ENCODE peak calls at places on chromosome 3, in five cellular contexts. N, E, R, G and X are unnamed samples.

GRCh38 chr3:151838574-151839312 is 24.8 kb downstream of the AADAC start:
- DNase-seq in E (peak), R (peak), G (peak), N (peak), X (no peak)

GRCh38 chr3:107966261-107966660 is 124.6 kb downstream of the CD47 start:
- DNase-seq in E (no peak), R (no peak), G (no peak), N (no peak), X (no peak)

GRCh38 chr3:58628823-58629562 is 37.6 kb downstream of the FAM3D start:
- DNase-seq in R (no peak), E (peak), N (no peak), G (no peak), X (no peak)

GRCh38 chr3:186108106-186108940 is 566 bp downstream of the ETV5 start:
- DNase-seq in R (no peak), G (peak), E (peak), N (peak), X (no peak)

GRCh38 chr3:61637088-61638051 is 76.0 kb downstream of the PTPRG start:
- DNase-seq in R (peak), E (no peak), G (no peak), N (no peak), X (peak)

GRCh38 chr3:128760027-128760426 is 34.0 kb downstream of the RAB7A start:
- DNase-seq in G (no peak), N (no peak), R (no peak), E (no peak), X (no peak)

GRCh38 chr3:184591789-184592188 is 30.2 kb downstream of the EPHB3 start:
- DNase-seq in G (no peak), R (no peak), N (no peak), E (no peak), X (no peak)

GRCh38 chr3:148729656-148730055 is 32.0 kb downstream of the AGTR1 start:
- DNase-seq in R (no peak), G (no peak), N (no peak), E (no peak), X (no peak)

GRCh38 chr3:122773856-122774535 is 19.6 kb downstream of the HSPBAP1 start:
- DNase-seq in N (no peak), R (peak), G (no peak), E (no peak), X (no peak)

GRCh38 chr3:108486272-108486787 is 24.1 kb downstream of the MYH15 start:
- DNase-seq in E (no peak), R (no peak), G (no peak), N (no peak), X (no peak)

GRCh38 chr3:65004316-65004715 is 316.5 kb upstream of the ADAMTS9 start:
- DNase-seq in G (no peak), E (no peak), R (no peak), N (no peak), X (no peak)

GRCh38 chr3:51304230-51304629 is 80.9 kb upstream of the MANF start:
- DNase-seq in E (no peak), R (no peak), G (peak), N (no peak), X (no peak)

GRCh38 chr3:138361561-138361971 is 13.2 kb downstream of the MRAS start:
- DNase-seq in N (no peak), G (no peak), E (no peak), R (no peak), X (no peak)

GRCh38 chr3:4977889-4978258 is 1.4 kb upstream of the BHLHE40 start:
- DNase-seq in E (no peak), N (no peak), R (no peak), G (no peak), X (no peak)

GRCh38 chr3:129623447-129624118 is 17.1 kb upstream of the PLXND1 start:
- DNase-seq in E (no peak), R (no peak), G (no peak), N (no peak), X (no peak)

GRCh38 chr3:139534444-139534812 is 5.1 kb downstream of the RBP1 start:
- DNase-seq in R (no peak), E (no peak), N (no peak), G (no peak), X (no peak)

GRCh38 chr3:42660131-42660715 is 6.7 kb downstream of the ZBTB47 start:
- DNase-seq in G (no peak), R (no peak), N (no peak), E (no peak), X (no peak)

GRCh38 chr3:171058058-171058457 is 31.5 kb upstream of the SLC2A2 start:
- DNase-seq in G (no peak), N (no peak), E (no peak), R (no peak), X (no peak)

GRCh38 chr3:172280406-172281051 is 167.7 kb downstream of the GHSR start:
- DNase-seq in N (no peak), R (no peak), E (no peak), G (no peak), X (no peak)

GRCh38 chr3:134368751-134369105 is 5.5 kb downstream of the AMOTL2 start:
- DNase-seq in R (no peak), E (no peak), G (no peak), N (no peak), X (no peak)

GRCh38 chr3:39707314-39707909 is 102.0 kb upstream of the MYRIP start:
- DNase-seq in R (no peak), N (peak), G (peak), E (peak), X (no peak)

DNA sequence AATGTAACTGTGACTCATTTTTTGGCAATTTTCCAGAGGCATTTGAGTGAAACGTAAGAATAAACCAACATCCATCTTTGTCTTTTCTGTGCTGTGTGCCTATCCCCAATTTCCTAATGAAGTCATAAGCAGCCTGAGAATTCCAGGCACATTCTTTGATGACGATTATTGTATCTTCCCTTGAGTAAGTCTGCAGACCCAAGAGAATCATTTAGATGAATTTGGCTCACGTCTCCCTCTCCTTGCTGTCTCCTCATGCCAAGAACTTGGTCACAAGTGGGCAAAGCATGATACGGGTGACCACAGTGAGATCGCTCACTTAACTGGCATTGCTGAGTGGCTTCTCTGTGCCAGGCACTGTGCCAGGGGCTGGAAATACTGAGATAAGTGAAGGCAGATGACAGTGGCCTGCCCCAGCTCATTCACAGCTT is 384.5 kb upstream of the IL12A start:
- DNase-seq in G (no peak), N (no peak), R (no peak), E (no peak), X (no peak)
- TF ChIP-seq SUZ12 in G (no peak), N (no peak), R (no peak), E (no peak), X (no peak)

GRCh38 chr3:29601861-29602585 is 321.2 kb downstream of the RBMS3 start:
- DNase-seq in N (no peak), G (no peak), R (no peak), E (no peak), X (no peak)
- TF ChIP-seq SUZ12 in N (no peak), G (no peak), R (no peak), E (no peak), X (no peak)

DNA sequence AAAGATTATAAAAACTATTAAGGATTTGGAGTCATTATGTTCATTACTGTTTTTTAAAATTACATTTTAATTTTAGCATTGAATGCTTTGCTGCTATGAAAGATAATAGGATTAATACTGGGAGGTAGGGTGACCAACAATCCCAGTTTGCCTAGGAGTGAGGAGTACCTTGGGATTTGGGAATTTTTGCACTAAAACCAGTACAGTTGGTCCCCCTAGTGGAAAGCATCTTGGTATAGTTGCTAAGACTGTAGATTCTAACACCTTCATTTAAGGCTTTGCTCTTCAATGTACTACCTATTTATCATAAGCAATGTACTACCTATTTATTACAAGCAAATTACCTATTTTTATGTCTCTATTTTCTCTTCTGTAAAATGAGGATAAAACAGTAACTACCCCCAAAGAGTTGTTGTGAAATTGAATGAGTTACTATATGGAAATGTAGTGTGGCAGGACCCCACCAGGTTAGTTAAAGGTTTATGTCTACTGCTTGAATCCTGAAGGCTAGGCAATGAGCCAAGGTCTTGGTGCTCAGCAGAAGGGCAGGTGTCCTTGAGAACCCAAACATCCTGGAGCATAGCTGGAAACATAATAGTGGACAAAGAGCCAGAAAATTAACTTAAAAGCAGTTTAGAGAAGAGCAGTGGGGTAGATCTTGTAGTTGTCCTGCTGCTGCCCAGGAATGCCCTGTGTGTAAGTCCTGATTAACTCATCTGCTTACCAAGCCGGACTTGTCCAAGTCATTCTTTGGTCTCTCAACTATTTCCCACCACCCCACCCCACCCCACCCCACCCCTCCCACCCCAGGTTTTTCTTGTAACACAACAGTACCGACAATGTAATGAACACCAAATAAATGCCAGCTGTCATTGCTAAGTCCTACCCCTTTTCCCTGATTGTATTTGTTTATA is 49.2 kb upstream of the NMD3 start:
- DNase-seq in E (no peak), G (peak), R (no peak), N (no peak), X (no peak)
- TF ChIP-seq SUZ12 in E (no peak), G (no peak), R (no peak), N (no peak), X (no peak)

GRCh38 chr3:71601811-71602210 is 18.3 kb upstream of the FOXP1 start:
- DNase-seq in R (no peak), G (no peak), E (no peak), N (no peak), X (no peak)
- TF ChIP-seq SUZ12 in R (no peak), G (no peak), E (no peak), N (no peak), X (no peak)